ENCODE peak calls at places on chromosomes 12 and 14, in eight cellular contexts. W is HepG2, Z is GM23338, X is suprapubic skin, K is Panc1, M is HCT116, C is HL-60, E is endothelial cell of umbilical vein. I is an unnamed sample.

GRCh38 chr12:96886998-96887677 is 19.9 kb upstream of the NEDD1 start:
- DNase-seq in W (no peak), Z (peak), X (no peak), K (no peak), M (no peak), C (no peak), E (peak), I (no peak)

GRCh38 chr12:10031771-10032175 is 1.3 kb downstream of the CLEC9A start:
- DNase-seq in W (no peak), Z (peak), X (no peak), K (no peak), M (no peak), C (no peak), E (peak), I (no peak)

GRCh38 chr12:63889236-63889635 is 44.7 kb downstream of the SRGAP1 start:
- DNase-seq in W (no peak), Z (no peak), X (no peak), K (no peak), M (no peak), C (no peak), E (no peak), I (no peak)

GRCh38 chr12:113250045-113250444 is 28.8 kb downstream of the TPCN1 start:
- DNase-seq in W (no peak), Z (no peak), X (no peak), K (no peak), M (no peak), C (no peak), E (no peak), I (no peak)

GRCh38 chr12:4518106-4518728 is 20.5 kb upstream of the RAD51AP1 start:
- DNase-seq in W (no peak), Z (no peak), X (no peak), K (no peak), M (peak), C (no peak), E (no peak), I (no peak)

GRCh38 chr14:59086241-59086899 is 102.1 kb upstream of the DAAM1 start:
- DNase-seq in W (no peak), Z (no peak), X (no peak), K (no peak), M (no peak), C (no peak), E (no peak), I (no peak)

GRCh38 chr12:50555471-50555885 is 50.7 kb downstream of the DIP2B start:
- DNase-seq in W (no peak), Z (no peak), X (no peak), K (no peak), M (no peak), C (no peak), E (no peak), I (no peak)

GRCh38 chr12:53232641-53233538 is 881 bp upstream of the RARG start:
- DNase-seq in W (no peak), Z (peak), X (peak), K (no peak), M (no peak), C (peak), E (no peak), I (peak)

GRCh38 chr12:53985900-53986685 is 1.1 kb downstream of the HOXC10 start:
- DNase-seq in W (no peak), Z (peak), X (no peak), K (no peak), M (no peak), C (peak), E (no peak), I (no peak)

GRCh38 chr12:75635606-75636444 is 124.4 kb upstream of the KRR1 start:
- DNase-seq in W (peak), Z (no peak), X (no peak), K (no peak), M (peak), C (no peak), E (peak), I (no peak)

GRCh38 chr14:41925409-41925808 is 318.7 kb downstream of the LRFN5 start:
- DNase-seq in W (peak), Z (peak), X (no peak), K (peak), M (peak), C (no peak), E (no peak), I (no peak)

GRCh38 chr12:52423035-52423434 is 11.1 kb downstream of the KRT75 start:
- DNase-seq in W (no peak), Z (no peak), X (no peak), K (no peak), M (no peak), C (no peak), E (no peak), I (no peak)

GRCh38 chr12:47907851-47908454 is 3.2 kb upstream of the VDR start:
- DNase-seq in W (peak), Z (no peak), X (no peak), K (no peak), M (no peak), C (no peak), E (no peak), I (no peak)

GRCh38 chr12:22255097-22255496 is 79.4 kb downstream of the ST8SIA1 start:
- DNase-seq in W (no peak), Z (peak), X (no peak), K (no peak), M (no peak), C (no peak), E (no peak), I (no peak)

GRCh38 chr12:11542599-11542998 is 106.9 kb upstream of the ETV6 start:
- DNase-seq in W (no peak), Z (peak), X (no peak), K (no peak), M (no peak), C (no peak), E (no peak), I (no peak)

GRCh38 chr12:40616383-40616900 is 75.8 kb upstream of the CNTN1 start:
- DNase-seq in W (no peak), Z (no peak), X (no peak), K (no peak), M (no peak), C (no peak), E (no peak), I (no peak)

GRCh38 chr14:98408713-98409112 is 863.3 kb downstream of the BCL11B start:
- DNase-seq in W (no peak), Z (no peak), X (no peak), K (no peak), M (no peak), C (no peak), E (no peak), I (no peak)

GRCh38 chr14:106277503-106277902 is 751.1 kb downstream of the TMEM121 start:
- DNase-seq in W (peak), Z (no peak), X (no peak), K (peak), M (no peak), C (no peak), E (no peak), I (no peak)

GRCh38 chr14:77459072-77459723 is 1.3 kb downstream of the AHSA1 start:
- DNase-seq in W (peak), Z (peak), X (no peak), K (no peak), M (peak), C (peak), E (peak), I (no peak)

GRCh38 chr12:129486931-129487330 is 416.9 kb downstream of the TMEM132D start:
- DNase-seq in W (no peak), Z (no peak), X (no peak), K (no peak), M (no peak), C (no peak), E (no peak), I (no peak)

GRCh38 chr14:68655961-68656360 is 136.9 kb downstream of the ZFP36L1 start:
- DNase-seq in W (peak), Z (no peak), X (no peak), K (no peak), M (peak), C (no peak), E (no peak), I (peak)

GRCh38 chr12:70449074-70449757 is 83.1 kb downstream of the KCNMB4 start:
- DNase-seq in W (peak), Z (no peak), X (no peak), K (no peak), M (peak), C (no peak), E (no peak), I (no peak)

GRCh38 chr12:69099201-69099837 is 140.1 kb upstream of the CPSF6 start:
- DNase-seq in W (no peak), Z (peak), X (no peak), K (no peak), M (no peak), C (no peak), E (no peak), I (no peak)

GRCh38 chr14:64478634-64479250 is 13.4 kb downstream of the AKAP5 start:
- DNase-seq in W (no peak), Z (no peak), X (no peak), K (no peak), M (no peak), C (no peak), E (peak), I (no peak)

GRCh38 chr12:49637401-49637800 is 14.0 kb downstream of the PRPF40B start:
- DNase-seq in W (no peak), Z (peak), X (peak), K (no peak), M (no peak), C (no peak), E (peak), I (no peak)

DNA sequence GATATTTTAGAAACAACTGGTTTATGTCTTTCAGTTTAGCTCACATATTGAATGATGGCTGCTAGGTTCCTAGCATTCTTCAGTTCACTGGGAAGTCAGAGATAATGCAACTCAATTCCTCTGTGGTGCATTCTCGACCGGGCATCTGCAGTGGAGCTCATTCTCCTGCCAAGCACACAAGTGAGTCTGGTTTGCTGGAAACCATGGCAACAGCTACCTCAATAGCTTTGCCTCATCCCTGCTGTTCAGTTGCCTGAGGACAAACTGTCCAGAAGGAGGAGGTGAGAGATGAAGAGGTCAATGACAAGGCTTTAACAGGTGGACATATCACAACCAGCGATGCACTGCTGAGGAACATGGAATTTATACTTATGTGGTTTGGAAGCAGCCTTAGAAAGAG is 816.9 kb downstream of the AACS start:
- DNase-seq in W (no peak), Z (no peak), X (no peak), K (no peak), M (no peak), C (no peak), E (no peak), I (no peak)
- TF ChIP-seq POLR2AphosphoS5 in W (no peak), Z (no peak), X (no peak), K (no peak), M (no peak), C (no peak), E (no peak), I (no peak)

DNA sequence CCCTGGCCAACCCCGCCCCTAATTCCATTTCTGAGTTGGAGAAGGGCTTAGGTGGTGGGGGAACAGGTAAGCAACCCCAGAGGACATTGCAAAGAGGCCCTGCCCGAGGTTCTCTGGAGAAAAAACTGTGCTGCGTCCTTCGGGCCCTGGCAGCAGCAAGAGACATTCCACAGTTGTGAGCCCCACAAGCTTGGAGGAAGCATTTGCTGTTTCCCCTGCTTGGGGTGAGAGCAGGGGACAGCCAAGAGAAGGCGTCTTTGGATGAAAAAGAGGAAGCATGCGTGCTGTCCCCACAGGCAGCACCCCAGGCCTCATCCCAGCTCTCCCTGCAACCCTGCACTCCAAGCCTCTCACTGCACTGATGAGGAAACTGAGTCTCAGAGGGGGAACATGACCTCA is 1.4 kb downstream of the BDKRB2 start:
- DNase-seq in W (no peak), Z (no peak), X (no peak), K (no peak), M (no peak), C (peak), E (no peak), I (no peak)
- H3K4me3 ChIP-seq in W (no peak), Z (no peak), X (peak), K (no peak), M (no peak), C (no peak), E (no peak), I (peak)

GRCh38 chr12:57241556-57242310 is 9.3 kb downstream of the STAC3 start:
- DNase-seq in W (no peak), Z (peak), X (peak), K (no peak), M (no peak), C (no peak), E (no peak), I (no peak)

GRCh38 chr12:57243521-57244305 is 7.3 kb downstream of the STAC3 start:
- DNase-seq in W (peak), Z (peak), X (peak), K (no peak), M (peak), C (peak), E (peak), I (peak)

GRCh38 chr12:57244306-57244696 is 6.7 kb downstream of the STAC3 start:
- DNase-seq in W (no peak), Z (peak), X (no peak), K (no peak), M (no peak), C (no peak), E (no peak), I (no peak)

GRCh38 chr12:57242329-57242690 is 8.7 kb downstream of the STAC3 start:
- DNase-seq in W (no peak), Z (no peak), X (peak), K (no peak), M (no peak), C (no peak), E (no peak), I (peak)

GRCh38 chr12:57242691-57243454 is 8.1 kb downstream of the STAC3 start:
- DNase-seq in W (peak), Z (peak), X (peak), K (no peak), M (peak), C (peak), E (peak), I (peak)
- TF ChIP-seq POLR2AphosphoS5 in W (no peak), Z (no peak), X (no peak), K (no peak), M (no peak), C (no peak), E (no peak), I (no peak)

GRCh38 chr14:50812856-50813543 is 18.0 kb downstream of the NIN start:
- DNase-seq in W (no peak), Z (no peak), X (no peak), K (no peak), M (no peak), C (peak), E (no peak), I (no peak)

GRCh38 chr14:50813544-50813863 is 17.5 kb downstream of the NIN start:
- DNase-seq in W (no peak), Z (no peak), X (no peak), K (no peak), M (no peak), C (peak), E (no peak), I (no peak)

GRCh38 chr14:50808053-50808452 is 22.9 kb downstream of the NIN start:
- DNase-seq in W (no peak), Z (peak), X (no peak), K (no peak), M (no peak), C (no peak), E (no peak), I (no peak)

GRCh38 chr14:50814161-50814560 is 16.8 kb downstream of the NIN start:
- DNase-seq in W (no peak), Z (no peak), X (no peak), K (no peak), M (no peak), C (no peak), E (no peak), I (no peak)

GRCh38 chr14:50812180-50812579 is 18.8 kb downstream of the NIN start:
- DNase-seq in W (no peak), Z (no peak), X (no peak), K (no peak), M (no peak), C (no peak), E (no peak), I (no peak)
- H3K4me3 ChIP-seq in W (no peak), Z (peak), X (no peak), K (no peak), M (no peak), C (no peak), E (no peak), I (no peak)

GRCh38 chr12:116337312-116337711 is 59.8 kb upstream of the MED13L start:
- DNase-seq in W (no peak), Z (peak), X (no peak), K (no peak), M (no peak), C (no peak), E (no peak), I (no peak)

GRCh38 chr12:116339062-116339461 is 61.6 kb upstream of the MED13L start:
- DNase-seq in W (no peak), Z (no peak), X (no peak), K (no peak), M (no peak), C (peak), E (no peak), I (no peak)

GRCh38 chr12:116338064-116338872 is 60.8 kb upstream of the MED13L start:
- DNase-seq in W (no peak), Z (peak), X (no peak), K (no peak), M (no peak), C (no peak), E (no peak), I (no peak)

GRCh38 chr12:116333402-116333801 is 55.9 kb upstream of the MED13L start:
- DNase-seq in W (no peak), Z (no peak), X (no peak), K (no peak), M (no peak), C (no peak), E (no peak), I (no peak)

DNA sequence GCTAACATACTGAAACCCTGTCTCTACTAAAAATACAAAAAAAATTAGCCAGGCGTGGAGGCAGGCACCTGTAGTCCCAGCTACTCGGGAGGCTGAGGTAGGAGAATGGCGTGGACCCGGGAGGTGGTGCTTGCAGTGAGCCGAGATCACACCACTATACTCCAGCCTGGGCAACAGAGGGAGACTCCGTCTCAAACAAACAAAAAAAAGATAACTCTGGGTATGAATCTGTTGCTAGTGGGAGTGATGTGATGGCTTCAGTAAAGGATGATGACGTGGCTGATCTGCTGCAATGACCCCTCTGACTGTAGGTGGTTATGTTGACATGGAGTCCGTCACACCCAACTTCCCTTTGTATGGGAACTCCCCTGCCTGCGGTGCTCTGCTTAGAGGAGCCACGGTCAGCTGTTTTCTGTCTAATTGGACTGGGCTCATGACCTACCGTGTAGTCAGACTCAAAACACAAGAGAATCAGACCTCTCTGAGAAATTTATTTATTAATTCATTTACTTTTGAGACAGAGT is 59.1 kb upstream of the MED13L start:
- DNase-seq in W (no peak), Z (no peak), X (no peak), K (no peak), M (no peak), C (peak), E (no peak), I (no peak)
- TF ChIP-seq POLR2AphosphoS5 in W (no peak), Z (no peak), X (no peak), K (no peak), M (no peak), C (no peak), E (no peak), I (no peak)

GRCh38 chr12:15787801-15788200 is 1.4 kb downstream of the EPS8 start:
- DNase-seq in W (no peak), Z (no peak), X (no peak), K (no peak), M (no peak), C (no peak), E (no peak), I (no peak)
- H3K4me3 ChIP-seq in W (peak), Z (peak), X (peak), K (peak), M (peak), C (no peak), E (peak), I (peak)

DNA sequence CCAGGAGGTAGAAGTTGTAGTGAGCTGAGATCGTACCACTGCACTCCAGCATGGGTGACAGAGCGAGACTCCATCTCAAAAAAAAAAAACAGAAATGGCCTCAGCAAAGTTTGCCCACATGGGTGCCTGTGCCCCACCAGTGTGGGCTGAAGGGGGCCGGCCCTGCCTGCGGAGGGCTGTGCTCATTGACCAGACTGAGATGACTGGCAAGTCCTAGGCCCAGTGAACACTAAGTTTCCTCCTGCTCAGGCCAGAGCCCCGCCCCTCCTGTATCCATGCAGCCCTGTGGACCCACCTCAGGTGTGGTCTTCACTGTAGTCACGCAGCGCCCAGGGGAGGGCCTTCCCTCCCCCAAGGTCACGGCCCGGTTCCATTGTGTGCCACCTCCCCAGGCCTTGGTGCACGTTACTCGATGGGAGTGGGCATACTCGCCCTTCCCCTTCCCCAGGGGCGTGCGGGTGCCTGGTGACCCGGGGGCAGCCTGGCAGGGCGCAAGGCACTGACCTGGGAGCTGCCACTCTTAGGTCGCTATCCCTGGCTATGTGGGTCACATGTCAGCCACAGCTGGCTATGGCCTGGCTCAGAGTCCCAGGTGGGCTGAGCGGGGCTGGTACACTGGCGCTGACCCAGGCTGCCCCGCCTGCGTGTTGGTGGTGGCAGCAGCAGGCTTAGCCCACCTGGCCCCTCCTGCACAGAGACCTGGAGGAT is 16.1 kb downstream of the INF2 start:
- DNase-seq in W (no peak), Z (no peak), X (no peak), K (no peak), M (no peak), C (no peak), E (no peak), I (no peak)
- TF ChIP-seq POLR2AphosphoS5 in W (no peak), Z (no peak), X (no peak), K (no peak), M (no peak), C (no peak), E (no peak), I (no peak)

DNA sequence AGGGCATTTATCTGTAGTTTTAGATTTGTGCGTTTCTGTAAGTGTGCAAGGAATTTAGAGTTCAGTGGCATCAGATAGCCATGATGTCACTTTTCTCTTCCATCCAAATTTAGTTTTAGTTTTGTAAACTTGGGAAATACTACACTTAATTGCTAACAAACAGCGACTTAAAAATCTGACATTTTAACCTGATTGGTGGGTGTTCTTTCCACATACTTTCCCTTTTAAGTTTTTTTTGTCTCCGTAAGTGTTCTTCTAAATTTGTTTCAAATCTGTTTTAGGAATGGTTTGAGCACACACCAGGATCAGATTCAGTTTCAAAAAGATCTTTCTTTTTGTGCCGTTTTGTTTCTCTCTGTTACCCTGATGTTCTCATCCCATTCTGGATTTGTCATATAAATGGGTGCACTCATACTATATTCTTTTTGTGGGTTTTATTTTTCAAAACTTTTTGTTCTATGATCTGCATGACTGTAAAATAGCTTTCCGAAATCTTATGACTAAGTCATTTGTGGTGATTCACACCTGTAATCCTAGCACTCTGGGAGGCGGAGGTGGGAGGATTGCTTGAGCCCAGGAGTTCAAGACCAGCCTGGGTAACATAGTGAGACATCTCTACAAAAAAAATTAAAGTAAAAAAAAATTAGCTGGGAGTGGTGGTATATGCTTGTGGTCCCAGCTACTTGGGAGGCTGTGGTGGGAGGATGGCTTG is 58.9 kb downstream of the FBXO34 start:
- DNase-seq in W (no peak), Z (no peak), X (no peak), K (no peak), M (no peak), C (no peak), E (no peak), I (no peak)
- H3K4me3 ChIP-seq in W (no peak), Z (no peak), X (no peak), K (no peak), M (no peak), C (no peak), E (no peak), I (no peak)